ENCODE peak calls at places on chromosome X, in five cellular contexts. S, H, N, Z and O are unnamed samples.

GRCh38 chrX:40945366-40945713 is 139.9 kb upstream of the USP9X start:
- DNase-seq in S (peak), H (no peak), N (no peak), Z (peak), O (no peak)

GRCh38 chrX:78886550-78886949 is 58.6 kb upstream of the P2RY10 start:
- DNase-seq in S (peak), H (no peak), N (no peak), Z (no peak), O (no peak)

GRCh38 chrX:118552501-118552900 is 56.9 kb downstream of the DOCK11 start:
- DNase-seq in S (no peak), H (no peak), N (no peak), Z (no peak), O (peak)

GRCh38 chrX:22748093-22748999 is 251.4 kb upstream of the DDX53 start:
- DNase-seq in S (peak), H (peak), N (peak), Z (peak), O (no peak)

GRCh38 chrX:118420462-118420861 is 74.6 kb downstream of the WDR44 start:
- DNase-seq in S (peak), H (no peak), N (peak), Z (no peak), O (no peak)

GRCh38 chrX:106874075-106874474 is 29.1 kb downstream of the RIPPLY1 start:
- DNase-seq in S (peak), H (no peak), N (no peak), Z (no peak), O (no peak)

GRCh38 chrX:9102956-9103355 is 69.0 kb upstream of the FAM9B start:
- DNase-seq in S (no peak), H (no peak), N (no peak), Z (no peak), O (no peak)

GRCh38 chrX:69991685-69992084 is 58.1 kb downstream of the AWAT2 start:
- DNase-seq in S (no peak), H (no peak), N (no peak), Z (no peak), O (no peak)